ENCODE peak calls at places on chromosomes 6 and 20, in five cellular contexts. O, I, R, P and J are unnamed samples.

GRCh38 chr6:131782764-131783163 is 25.1 kb upstream of the ENPP1 start:
- DNase-seq in O (no peak), I (no peak), R (no peak), P (no peak), J (no peak)

GRCh38 chr20:47515843-47516242 is 14.2 kb downstream of the NCOA3 start:
- DNase-seq in O (no peak), I (no peak), R (no peak), P (no peak), J (no peak)

GRCh38 chr6:27161946-27162603 is 85.4 kb upstream of the PRSS16 start:
- DNase-seq in O (no peak), I (no peak), R (peak; percentile 74), P (no peak), J (peak; percentile 46)

GRCh38 chr6:125983246-125983945 is 2.9 kb upstream of the TRMT11 start:
- DNase-seq in O (no peak), I (no peak), R (peak; percentile 85), P (no peak), J (peak; percentile 62)

GRCh38 chr6:43285415-43285814 is 12.6 kb upstream of the SLC22A7 start:
- DNase-seq in O (peak; percentile 42), I (no peak), R (no peak), P (no peak), J (no peak)

GRCh38 chr6:126030045-126030444 is 43.7 kb downstream of the TRMT11 start:
- DNase-seq in O (no peak), I (no peak), R (peak; percentile 80), P (no peak), J (peak; percentile 82)

GRCh38 chr20:61932711-61933480 is 132.8 kb downstream of the TAF4 start:
- DNase-seq in O (peak; percentile 55), I (no peak), R (no peak), P (no peak), J (no peak)

GRCh38 chr20:8385247-8385646 is 253.2 kb downstream of the PLCB1 start:
- DNase-seq in O (peak; percentile 58), I (no peak), R (peak; percentile 62), P (no peak), J (peak; percentile 48)

GRCh38 chr6:30542915-30543314 is 13.4 kb downstream of the GNL1 start:
- DNase-seq in O (no peak), I (no peak), R (peak; percentile 24), P (no peak), J (no peak)

GRCh38 chr20:49279677-49280462 is 2.0 kb upstream of the ZNFX1 start:
- DNase-seq in O (no peak), I (no peak), R (peak; percentile 25), P (no peak), J (no peak)

GRCh38 chr6:52645976-52646375 is 24.9 kb upstream of the TMEM14A start:
- DNase-seq in O (no peak), I (no peak), R (peak; percentile 32), P (no peak), J (no peak)

GRCh38 chr6:110858016-110858415 is 16.6 kb upstream of the AMD1 start:
- DNase-seq in O (no peak), I (no peak), R (no peak), P (no peak), J (no peak)

GRCh38 chr6:3013486-3013885 is 13.8 kb downstream of the NQO2 start:
- DNase-seq in O (peak; percentile 68), I (no peak), R (peak; percentile 20), P (peak; percentile 72), J (no peak)

GRCh38 chr6:47485491-47486135 is 8.0 kb downstream of the CD2AP start:
- DNase-seq in O (no peak), I (no peak), R (no peak), P (no peak), J (no peak)

GRCh38 chr6:56570434-56571359 is 72.0 kb downstream of the DST start:
- DNase-seq in O (no peak), I (no peak), R (peak; percentile 50), P (no peak), J (peak; percentile 34)

GRCh38 chr20:22430154-22430745 is 154.1 kb downstream of the FOXA2 start:
- DNase-seq in O (no peak), I (no peak), R (no peak), P (no peak), J (peak; percentile 34)

GRCh38 chr6:21914121-21914973 is 320.8 kb downstream of the SOX4 start:
- DNase-seq in O (peak; percentile 75), I (peak; percentile 66), R (peak; percentile 18), P (peak; percentile 89), J (no peak)

GRCh38 chr20:47205577-47206123 is 150.8 kb downstream of the ZMYND8 start:
- DNase-seq in O (peak; percentile 84), I (no peak), R (peak; percentile 83), P (peak; percentile 71), J (peak; percentile 34)

GRCh38 chr6:7528565-7528964 is 12.9 kb upstream of the DSP start:
- DNase-seq in O (no peak), I (no peak), R (no peak), P (no peak), J (no peak)
- TF ChIP-seq CTCF in O (no peak), I (no peak), R (no peak), P (no peak), J (no peak)

GRCh38 chr20:4169360-4170214 is 154.2 kb upstream of the RNF24 start:
- DNase-seq in O (no peak), I (no peak), R (no peak), P (no peak), J (no peak)
- H3K27ac ChIP-seq in O (no peak overlapping the region), I (no peak overlapping the region), R (no peak overlapping the region), P (no peak overlapping the region), J (no peak overlapping the region)

GRCh38 chr6:128290221-128290620 is 230.2 kb downstream of the PTPRK start:
- DNase-seq in O (no peak), I (no peak), R (no peak), P (no peak), J (no peak)

GRCh38 chr6:128295670-128296069 is 224.7 kb downstream of the PTPRK start:
- DNase-seq in O (no peak), I (no peak), R (no peak), P (no peak), J (no peak)
- TF ChIP-seq CTCF in O (no peak), I (no peak), R (no peak), P (no peak), J (no peak)

DNA sequence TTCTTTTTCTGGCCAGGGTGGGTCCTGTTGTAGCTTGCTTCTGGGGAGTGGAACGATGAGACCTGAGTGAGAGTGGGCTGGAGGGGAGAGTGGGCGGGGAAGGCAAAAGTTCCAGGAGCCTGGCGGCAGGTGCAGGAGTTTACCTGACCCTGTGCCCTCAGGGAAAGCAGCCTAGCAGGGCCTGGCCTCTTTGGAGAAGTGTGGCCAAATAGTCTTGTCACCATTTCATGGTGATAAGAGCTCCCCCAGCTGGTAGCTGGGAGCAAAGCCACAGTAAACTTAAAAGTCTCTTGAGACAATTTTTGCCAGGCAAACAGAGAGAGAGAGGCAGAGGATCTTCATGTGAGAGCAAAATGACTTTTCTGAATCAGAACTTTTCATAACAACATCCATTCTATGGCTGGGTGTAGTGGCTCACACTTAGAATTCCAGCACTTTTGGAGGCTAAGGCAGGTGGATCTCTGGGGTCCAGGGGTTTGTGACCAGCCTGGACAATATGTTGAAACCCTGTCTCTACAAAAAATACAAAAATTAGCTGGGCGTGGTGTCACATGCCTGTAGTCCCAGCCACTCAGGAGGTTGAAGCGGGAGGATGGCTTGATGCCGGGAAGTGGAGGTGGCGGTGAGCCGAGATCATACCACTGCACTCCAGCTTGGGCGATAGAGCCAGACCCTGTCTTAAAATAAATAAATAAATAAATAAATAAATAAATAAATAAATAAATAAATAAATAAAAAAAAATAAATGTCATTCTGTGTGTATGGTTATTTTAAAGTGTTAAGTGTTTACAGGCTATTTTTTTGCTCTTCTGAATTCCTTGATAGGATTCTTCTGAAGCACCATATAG is 161.8 kb upstream of the SCGN start:
- DNase-seq in O (peak; percentile 72), I (peak; percentile 81), R (peak; percentile 86), P (peak; percentile 86), J (peak; percentile 92)
- H3K27ac ChIP-seq in O (no peak overlapping the region), I (no peak overlapping the region), R (no peak overlapping the region), P (no peak overlapping the region), J (no peak overlapping the region)

DNA sequence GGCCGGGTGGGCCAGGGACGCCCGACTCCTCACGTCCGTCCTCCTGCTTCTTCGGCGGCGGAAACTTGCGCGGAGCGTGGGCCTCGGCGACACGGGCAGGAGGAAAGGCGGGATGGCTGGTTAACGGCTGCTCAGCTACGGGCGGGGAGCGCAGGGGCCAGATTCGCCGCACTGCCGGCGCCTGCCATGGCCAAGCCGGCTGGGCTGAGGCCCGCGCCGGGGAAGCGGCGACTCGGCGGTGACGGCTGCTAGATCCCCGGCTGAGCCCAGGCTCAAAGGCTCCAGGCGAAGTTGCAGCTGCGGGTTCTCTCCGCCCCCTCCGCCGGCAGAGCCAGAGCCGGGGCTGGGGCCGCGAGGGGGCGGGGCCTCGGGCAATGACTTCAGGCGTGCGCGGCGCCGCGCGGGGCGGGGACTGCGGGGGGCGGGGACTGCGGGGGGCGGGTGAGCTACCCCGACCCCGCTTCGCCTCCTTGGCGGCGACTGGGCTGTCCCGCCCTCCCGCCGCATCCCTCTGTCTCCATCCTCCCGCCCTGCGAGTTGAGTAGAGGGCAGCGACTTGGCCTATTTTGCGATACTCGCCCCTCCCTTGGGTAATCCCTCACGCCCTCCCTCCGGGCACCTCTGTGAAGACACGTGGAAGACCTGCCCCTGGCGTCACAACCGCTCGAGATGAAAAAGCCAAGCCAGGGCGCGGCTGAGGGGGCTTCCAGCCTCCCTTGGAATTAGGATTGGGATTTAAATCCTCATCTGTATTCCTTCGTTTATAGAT is at the start of gene CEP85L:
- DNase-seq in O (peak; percentile 96), I (peak; percentile 93), R (peak; percentile 88), P (peak; percentile 92), J (peak; percentile 95)
- TF ChIP-seq CTCF in O (no peak), I (no peak), R (no peak), P (peak; percentile 42), J (no peak)

GRCh38 chr6:73604020-73604419 is 49.8 kb downstream of the SLC17A5 start:
- DNase-seq in O (no peak), I (no peak), R (no peak), P (no peak), J (no peak)
- H3K27ac ChIP-seq in O (no peak overlapping the region), I (no peak overlapping the region), R (no peak overlapping the region), P (no peak overlapping the region), J (no peak overlapping the region)

DNA sequence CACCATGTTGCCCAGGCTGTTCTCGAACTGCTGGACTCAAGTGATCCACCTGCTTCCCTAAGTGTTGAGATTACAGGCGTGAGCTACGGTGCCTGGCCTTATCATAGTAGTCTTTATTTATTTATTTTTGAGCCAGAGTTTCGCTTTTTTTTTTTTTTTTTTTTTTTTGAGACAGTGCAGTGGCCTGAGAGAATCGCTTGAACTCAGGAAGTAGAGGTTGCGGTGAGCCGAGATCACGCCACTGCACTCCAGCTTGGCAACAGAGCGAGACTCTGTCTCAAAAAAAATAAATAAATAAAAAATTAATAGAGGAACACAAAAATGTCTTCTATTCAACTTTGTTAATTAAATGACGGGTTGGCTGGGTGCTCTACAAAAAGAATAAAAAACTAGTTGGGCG is 12.9 kb downstream of the MAPRE1 start:
- DNase-seq in O (no peak), I (no peak), R (no peak), P (no peak), J (no peak)
- TF ChIP-seq CTCF in O (no peak), I (no peak), R (no peak), P (no peak), J (no peak)

GRCh38 chr6:92682999-92683398 is 736.4 kb downstream of the EPHA7 start:
- DNase-seq in O (no peak), I (no peak), R (no peak), P (no peak), J (no peak)
- H3K27ac ChIP-seq in O (no peak overlapping the region), I (no peak overlapping the region), R (no peak overlapping the region), P (no peak overlapping the region), J (no peak overlapping the region)

GRCh38 chr6:89161326-89162046 is 15.6 kb downstream of the PM20D2 start:
- DNase-seq in O (no peak), I (no peak), R (peak; percentile 87), P (no peak), J (no peak)
- TF ChIP-seq CTCF in O (no peak), I (no peak), R (no peak), P (no peak), J (no peak)